ENCODE peak calls at places on chromosomes 1 and 21, in four cellular contexts. One of them, this sample, is unnamed.

GRCh38 chr1:91478693-91479234 is 21.9 kb upstream of the CDC7 start:
- DNase-seq in K562: no peak
- DNase-seq in IMR-90: no peak
- DNase-seq in GM12878: no peak
- DNase-seq in this sample: peak

GRCh38 chr1:245168921-245169320 is 14.1 kb downstream of the KIF26B start:
- DNase-seq in K562: no peak
- DNase-seq in GM12878: no peak
- DNase-seq in IMR-90: no peak
- DNase-seq in this sample: no peak

GRCh38 chr1:36016686-36017085 is 67.2 kb upstream of the TEKT2 start:
- DNase-seq in K562: no peak
- DNase-seq in GM12878: no peak
- DNase-seq in IMR-90: no peak
- DNase-seq in this sample: no peak

GRCh38 chr1:103180660-103181059 is 72.3 kb upstream of the COL11A1 start:
- DNase-seq in K562: no peak
- DNase-seq in IMR-90: peak
- DNase-seq in GM12878: no peak
- DNase-seq in this sample: no peak

GRCh38 chr1:24864409-24864808 is 65.7 kb downstream of the RUNX3 start:
- DNase-seq in IMR-90: no peak
- DNase-seq in GM12878: no peak
- DNase-seq in K562: no peak
- DNase-seq in this sample: peak

GRCh38 chr1:35925741-35926140 is 5.2 kb upstream of the AGO3 start:
- DNase-seq in K562: no peak
- DNase-seq in IMR-90: peak
- DNase-seq in GM12878: no peak
- DNase-seq in this sample: no peak

GRCh38 chr1:114124644-114125043 is 29.0 kb downstream of the SYT6 start:
- DNase-seq in K562: no peak
- DNase-seq in IMR-90: no peak
- DNase-seq in GM12878: no peak
- DNase-seq in this sample: no peak

GRCh38 chr1:33338495-33339211 is 17.8 kb upstream of the A3GALT2 start:
- DNase-seq in GM12878: no peak
- DNase-seq in K562: peak
- DNase-seq in IMR-90: peak
- DNase-seq in this sample: peak

GRCh38 chr21:45129231-45129923 is 55.0 kb downstream of the ADARB1 start:
- DNase-seq in K562: no peak
- DNase-seq in GM12878: no peak
- DNase-seq in IMR-90: peak
- DNase-seq in this sample: peak

GRCh38 chr1:39977202-39977601 is 22.3 kb downstream of the MFSD2A start:
- DNase-seq in GM12878: no peak
- DNase-seq in K562: no peak
- DNase-seq in IMR-90: peak
- DNase-seq in this sample: no peak

GRCh38 chr1:234656981-234657651 is 47.1 kb upstream of the IRF2BP2 start:
- DNase-seq in K562: peak
- DNase-seq in IMR-90: peak
- DNase-seq in GM12878: no peak
- DNase-seq in this sample: peak

GRCh38 chr21:15164678-15165303 is 100.0 kb upstream of the NRIP1 start:
- DNase-seq in K562: no peak
- DNase-seq in GM12878: no peak
- DNase-seq in IMR-90: no peak
- DNase-seq in this sample: no peak

GRCh38 chr1:242525360-242525722 is 844 bp upstream of the PLD5 start:
- DNase-seq in K562: no peak
- DNase-seq in IMR-90: no peak
- DNase-seq in GM12878: no peak
- DNase-seq in this sample: no peak

GRCh38 chr1:231420959-231421615 is 1.0 kb downstream of the EGLN1 start:
- DNase-seq in IMR-90: peak
- DNase-seq in K562: peak
- DNase-seq in GM12878: no peak
- DNase-seq in this sample: peak

GRCh38 chr1:171220551-171221175 is 27.6 kb upstream of the FMO1 start:
- DNase-seq in GM12878: no peak
- DNase-seq in IMR-90: peak
- DNase-seq in K562: no peak
- DNase-seq in this sample: no peak

GRCh38 chr1:173424137-173424536 is 53.0 kb upstream of the PRDX6 start:
- DNase-seq in IMR-90: no peak
- DNase-seq in GM12878: no peak
- DNase-seq in K562: peak
- DNase-seq in this sample: no peak

GRCh38 chr1:153339802-153340201 is 8.8 kb downstream of the PGLYRP4 start:
- DNase-seq in GM12878: no peak
- DNase-seq in IMR-90: no peak
- DNase-seq in K562: no peak
- DNase-seq in this sample: no peak

GRCh38 chr1:205775717-205776056 is 405 bp upstream of the RAB29 start:
- DNase-seq in GM12878: no peak
- DNase-seq in IMR-90: peak
- DNase-seq in K562: peak
- DNase-seq in this sample: peak

GRCh38 chr21:19864456-19864855 is 1133.8 kb upstream of the NCAM2 start:
- DNase-seq in K562: no peak
- DNase-seq in GM12878: no peak
- DNase-seq in IMR-90: no peak
- DNase-seq in this sample: no peak

GRCh38 chr1:168079761-168080160 is 57.0 kb downstream of the GPR161 start:
- DNase-seq in GM12878: no peak
- DNase-seq in IMR-90: peak
- DNase-seq in K562: no peak
- DNase-seq in this sample: no peak

GRCh38 chr21:37367758-37368535 is 1.4 kb downstream of the DYRK1A start:
- DNase-seq in GM12878: no peak
- DNase-seq in IMR-90: peak
- DNase-seq in K562: peak
- DNase-seq in this sample: peak

GRCh38 chr1:98661544-98662353 is at the start of gene SNX7:
- DNase-seq in GM12878: no peak
- DNase-seq in IMR-90: peak
- DNase-seq in K562: peak
- DNase-seq in this sample: peak

GRCh38 chr1:185421485-185422100 is 104.5 kb upstream of the IVNS1ABP start:
- DNase-seq in GM12878: no peak
- DNase-seq in K562: no peak
- DNase-seq in IMR-90: no peak
- DNase-seq in this sample: no peak

GRCh38 chr1:24850353-24850905 is 79.6 kb downstream of the RUNX3 start:
- DNase-seq in K562: no peak
- DNase-seq in GM12878: no peak
- DNase-seq in IMR-90: peak
- DNase-seq in this sample: peak

GRCh38 chr1:184152502-184152901 is 101.0 kb downstream of the TSEN15 start:
- DNase-seq in K562: no peak
- DNase-seq in GM12878: no peak
- DNase-seq in IMR-90: peak
- DNase-seq in this sample: peak

GRCh38 chr1:219066631-219067349 is 106.9 kb upstream of the LYPLAL1 start:
- DNase-seq in GM12878: no peak
- DNase-seq in IMR-90: peak
- DNase-seq in K562: no peak
- DNase-seq in this sample: peak

GRCh38 chr1:171922999-171923398 is 81.7 kb downstream of the DNM3 start:
- DNase-seq in GM12878: no peak
- DNase-seq in K562: no peak
- DNase-seq in IMR-90: no peak
- DNase-seq in this sample: no peak

GRCh38 chr1:93990010-93990409 is 80.8 kb upstream of the GCLM start:
- DNase-seq in K562: no peak
- DNase-seq in GM12878: no peak
- DNase-seq in IMR-90: no peak
- DNase-seq in this sample: no peak

GRCh38 chr21:31110430-31110829 is 72.2 kb upstream of the KRTAP19-8 start:
- DNase-seq in K562: no peak
- DNase-seq in GM12878: no peak
- DNase-seq in IMR-90: no peak
- DNase-seq in this sample: no peak

GRCh38 chr1:24949331-24949881 is 19.3 kb upstream of the RUNX3 start:
- DNase-seq in GM12878: no peak
- DNase-seq in K562: peak
- DNase-seq in IMR-90: peak
- DNase-seq in this sample: no peak

DNA sequence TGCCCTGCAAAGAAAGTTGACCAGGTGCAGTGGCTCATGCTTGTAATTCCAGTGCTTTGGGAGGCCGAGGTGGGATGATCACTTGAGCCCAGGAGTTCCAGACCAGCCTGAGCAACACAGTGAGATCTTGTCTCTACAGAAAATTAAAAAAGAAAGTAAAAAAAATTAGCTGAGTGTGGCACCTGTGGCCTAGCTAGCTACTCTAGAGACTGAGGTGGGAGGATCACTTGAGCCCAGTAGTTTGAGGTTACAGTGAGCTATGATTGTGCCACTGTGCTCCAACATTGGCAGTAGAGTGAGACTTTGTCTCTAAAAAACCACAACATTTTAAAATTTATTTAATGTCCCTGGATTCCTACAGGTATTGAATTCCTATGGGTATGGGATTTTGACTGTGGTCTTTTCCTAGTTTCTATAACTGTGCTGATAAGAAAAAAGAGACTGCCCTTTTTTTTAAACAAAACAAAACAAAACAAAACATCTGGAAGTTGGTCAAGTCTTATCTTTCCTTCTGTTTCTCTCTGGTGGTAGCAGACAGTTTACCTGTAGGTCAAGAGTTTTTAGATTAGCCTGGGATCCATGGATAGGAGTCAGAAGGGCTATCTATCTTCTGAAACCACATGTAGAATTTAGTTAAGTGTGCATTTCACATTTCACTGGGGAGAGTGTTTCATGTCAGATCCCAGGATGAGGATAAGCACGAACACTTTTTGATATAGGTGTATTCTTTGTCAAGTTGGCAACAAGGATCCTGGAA is 18.8 kb downstream of the UCK2 start:
- DNase-seq in IMR-90: no peak
- DNase-seq in GM12878: no peak
- DNase-seq in K562: peak
- DNase-seq in this sample: no peak
- TF ChIP-seq FOS in IMR-90: no peak
- TF ChIP-seq FOS in GM12878: no peak
- TF ChIP-seq FOS in K562: no peak
- TF ChIP-seq FOS in this sample: no peak

GRCh38 chr1:187744665-187745064 is 915.9 kb downstream of the PLA2G4A start:
- DNase-seq in IMR-90: no peak
- DNase-seq in GM12878: peak
- DNase-seq in K562: no peak
- DNase-seq in this sample: no peak
- TF ChIP-seq FOS in IMR-90: no peak
- TF ChIP-seq FOS in GM12878: no peak
- TF ChIP-seq FOS in K562: no peak
- TF ChIP-seq FOS in this sample: no peak

GRCh38 chr1:213486488-213486887 is 435.4 kb downstream of the RPS6KC1 start:
- DNase-seq in IMR-90: no peak
- DNase-seq in K562: no peak
- DNase-seq in GM12878: no peak
- DNase-seq in this sample: no peak

GRCh38 chr1:213481395-213481794 is 430.4 kb downstream of the RPS6KC1 start:
- DNase-seq in GM12878: no peak
- DNase-seq in IMR-90: no peak
- DNase-seq in K562: no peak
- DNase-seq in this sample: no peak

GRCh38 chr1:213484758-213485157 is 433.7 kb downstream of the RPS6KC1 start:
- DNase-seq in IMR-90: no peak
- DNase-seq in K562: no peak
- DNase-seq in GM12878: no peak
- DNase-seq in this sample: no peak

DNA sequence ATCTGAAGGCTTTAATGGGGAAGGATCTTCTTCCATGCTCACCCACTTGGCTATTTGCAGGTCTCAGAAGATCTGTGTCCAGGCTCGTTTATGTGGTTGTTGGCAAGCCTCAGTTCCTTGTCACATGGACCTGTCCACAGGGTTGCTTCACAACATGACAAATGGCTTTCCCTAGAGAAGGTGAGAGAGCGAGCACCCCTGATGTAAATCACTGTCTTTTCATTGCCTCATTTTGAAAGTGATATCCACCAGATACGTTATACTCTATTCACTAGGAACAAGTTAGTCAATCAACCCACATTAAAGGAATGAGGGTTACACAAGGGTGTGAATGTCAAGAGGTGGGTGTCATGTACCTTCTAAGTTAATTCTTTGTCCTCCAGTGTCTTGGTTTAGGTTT is 433.3 kb downstream of the RPS6KC1 start:
- DNase-seq in GM12878: no peak
- DNase-seq in IMR-90: no peak
- DNase-seq in K562: no peak
- DNase-seq in this sample: no peak
- TF ChIP-seq FOS in GM12878: no peak
- TF ChIP-seq FOS in IMR-90: no peak
- TF ChIP-seq FOS in K562: no peak
- TF ChIP-seq FOS in this sample: no peak

DNA sequence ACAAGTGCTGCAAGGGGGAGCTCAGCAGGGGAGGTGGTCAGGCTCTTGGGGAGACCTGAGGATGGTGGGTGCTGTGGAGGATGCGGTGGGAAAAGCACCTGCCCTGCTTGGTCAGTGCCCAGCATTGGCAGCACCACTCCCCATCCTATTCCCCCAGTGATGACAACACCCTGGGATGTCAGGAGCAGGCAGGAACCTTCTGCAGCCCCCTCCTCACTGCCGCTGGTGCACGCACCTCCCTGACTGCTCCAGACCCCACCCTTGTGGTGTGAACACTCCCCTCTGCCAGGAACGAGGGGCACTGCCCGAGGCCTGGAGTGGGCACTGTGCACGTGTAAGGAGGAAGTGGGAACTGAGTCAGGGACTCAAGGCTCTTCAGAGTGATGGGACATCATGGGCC is 12.5 kb downstream of the TMPRSS3 start:
- DNase-seq in IMR-90: no peak
- DNase-seq in K562: no peak
- DNase-seq in GM12878: no peak
- DNase-seq in this sample: no peak
- TF ChIP-seq FOS in IMR-90: no peak
- TF ChIP-seq FOS in K562: no peak
- TF ChIP-seq FOS in GM12878: no peak
- TF ChIP-seq FOS in this sample: no peak

This sample was measured in endothelial cell of umbilical vein.